ENCODE peak calls at places on chromosomes 13 and 19, in eight cellular contexts. One of them, this sample, is unnamed.

GRCh38 chr19:29841559-29842367 is 30.0 kb downstream of the CCNE1 start:
- DNase-seq in heart right ventricle: peak; percentile 15
- DNase-seq in body of pancreas: no peak
- DNase-seq in ovary: no peak
- DNase-seq in foreskin fibroblast: peak; percentile 54
- DNase-seq in brain microvascular endothelial cell: peak; percentile 47
- DNase-seq in left lung: no peak
- DNase-seq in epithelial cell of proximal tubule: no peak
- DNase-seq in this sample: peak; percentile 38

GRCh38 chr19:58499021-58499927 is 12.5 kb downstream of the SLC27A5 start:
- DNase-seq in ovary: peak; percentile 100
- DNase-seq in heart right ventricle: peak; percentile 100
- DNase-seq in epithelial cell of proximal tubule: peak; percentile 83
- DNase-seq in body of pancreas: peak; percentile 100
- DNase-seq in brain microvascular endothelial cell: peak; percentile 99
- DNase-seq in left lung: peak; percentile 100
- DNase-seq in foreskin fibroblast: peak; percentile 100
- DNase-seq in this sample: peak; percentile 99

GRCh38 chr13:83065136-83065535 is 817.1 kb downstream of the SLITRK1 start:
- DNase-seq in ovary: no peak
- DNase-seq in body of pancreas: peak; percentile 29
- DNase-seq in heart right ventricle: no peak
- DNase-seq in foreskin fibroblast: peak; percentile 72
- DNase-seq in epithelial cell of proximal tubule: peak; percentile 68
- DNase-seq in left lung: peak; percentile 32
- DNase-seq in brain microvascular endothelial cell: peak; percentile 15
- DNase-seq in this sample: peak; percentile 97

GRCh38 chr19:45368127-45368526 is 2.2 kb downstream of the ERCC2 start:
- DNase-seq in epithelial cell of proximal tubule: no peak
- DNase-seq in brain microvascular endothelial cell: no peak
- DNase-seq in body of pancreas: no peak
- DNase-seq in heart right ventricle: no peak
- DNase-seq in ovary: no peak
- DNase-seq in left lung: no peak
- DNase-seq in foreskin fibroblast: no peak
- DNase-seq in this sample: no peak

GRCh38 chr19:56840452-56841193 is at the start of the genes PEG3 and ZIM2:
- DNase-seq in heart right ventricle: peak; percentile 64
- DNase-seq in left lung: peak; percentile 39
- DNase-seq in ovary: peak; percentile 94
- DNase-seq in epithelial cell of proximal tubule: no peak
- DNase-seq in body of pancreas: peak; percentile 58
- DNase-seq in foreskin fibroblast: peak; percentile 18
- DNase-seq in brain microvascular endothelial cell: no peak
- DNase-seq in this sample: no peak

GRCh38 chr19:49541914-49542313 is 14.1 kb downstream of the RCN3 start:
- DNase-seq in body of pancreas: no peak
- DNase-seq in left lung: no peak
- DNase-seq in epithelial cell of proximal tubule: no peak
- DNase-seq in brain microvascular endothelial cell: no peak
- DNase-seq in ovary: no peak
- DNase-seq in foreskin fibroblast: no peak
- DNase-seq in heart right ventricle: no peak
- DNase-seq in this sample: no peak

GRCh38 chr13:74575729-74576125 is 441.5 kb upstream of the KLF12 start:
- DNase-seq in body of pancreas: peak; percentile 39
- DNase-seq in foreskin fibroblast: peak; percentile 83
- DNase-seq in epithelial cell of proximal tubule: no peak
- DNase-seq in left lung: peak; percentile 50
- DNase-seq in ovary: peak; percentile 77
- DNase-seq in heart right ventricle: peak; percentile 95
- DNase-seq in brain microvascular endothelial cell: peak; percentile 59
- DNase-seq in this sample: peak; percentile 50

GRCh38 chr13:30618186-30618937 is 642 bp downstream of the USPL1 start:
- DNase-seq in epithelial cell of proximal tubule: no peak
- DNase-seq in ovary: peak; percentile 44
- DNase-seq in body of pancreas: peak; percentile 25
- DNase-seq in left lung: peak; percentile 51
- DNase-seq in heart right ventricle: peak; percentile 16
- DNase-seq in brain microvascular endothelial cell: no peak
- DNase-seq in foreskin fibroblast: peak; percentile 26
- DNase-seq in this sample: no peak

GRCh38 chr13:20711301-20712044 is 8.0 kb downstream of the IL17D start:
- DNase-seq in heart right ventricle: no peak
- DNase-seq in brain microvascular endothelial cell: no peak
- DNase-seq in foreskin fibroblast: peak; percentile 23
- DNase-seq in epithelial cell of proximal tubule: no peak
- DNase-seq in ovary: no peak
- DNase-seq in left lung: no peak
- DNase-seq in body of pancreas: no peak
- DNase-seq in this sample: peak; percentile 33

GRCh38 chr19:6752257-6753177 is 13.0 kb downstream of the TRIP10 start:
- DNase-seq in heart right ventricle: no peak
- DNase-seq in brain microvascular endothelial cell: no peak
- DNase-seq in foreskin fibroblast: no peak
- DNase-seq in body of pancreas: no peak
- DNase-seq in ovary: peak; percentile 43
- DNase-seq in left lung: no peak
- DNase-seq in epithelial cell of proximal tubule: no peak
- DNase-seq in this sample: no peak
- H3K4me3 ChIP-seq in heart right ventricle: peak overlapping the region; percentile 51
- H3K4me3 ChIP-seq in brain microvascular endothelial cell: peak overlapping the region; percentile 42
- H3K4me3 ChIP-seq in foreskin fibroblast: peak overlapping the region; percentile 48
- H3K4me3 ChIP-seq in body of pancreas: no peak overlapping the region
- H3K4me3 ChIP-seq in ovary: peak overlapping the region; percentile 13
- H3K4me3 ChIP-seq in left lung: no peak overlapping the region
- H3K4me3 ChIP-seq in epithelial cell of proximal tubule: peak overlapping the region; percentile 47
- H3K4me3 ChIP-seq in this sample: no peak overlapping the region

GRCh38 chr19:39499082-39499642 is 415 bp downstream of the DLL3 start:
- DNase-seq in ovary: no peak
- DNase-seq in epithelial cell of proximal tubule: no peak
- DNase-seq in body of pancreas: no peak
- DNase-seq in left lung: no peak
- DNase-seq in heart right ventricle: no peak
- DNase-seq in brain microvascular endothelial cell: no peak
- DNase-seq in foreskin fibroblast: peak; percentile 50
- DNase-seq in this sample: no peak

GRCh38 chr19:39496063-39496462 is 2.7 kb upstream of the DLL3 start:
- DNase-seq in foreskin fibroblast: no peak
- DNase-seq in epithelial cell of proximal tubule: no peak
- DNase-seq in body of pancreas: no peak
- DNase-seq in ovary: no peak
- DNase-seq in left lung: no peak
- DNase-seq in brain microvascular endothelial cell: no peak
- DNase-seq in heart right ventricle: no peak
- DNase-seq in this sample: no peak

GRCh38 chr19:39498262-39499081 is at the start of gene DLL3:
- DNase-seq in epithelial cell of proximal tubule: no peak
- DNase-seq in foreskin fibroblast: peak; percentile 49
- DNase-seq in brain microvascular endothelial cell: peak; percentile 7
- DNase-seq in ovary: no peak
- DNase-seq in body of pancreas: no peak
- DNase-seq in left lung: no peak
- DNase-seq in heart right ventricle: no peak
- DNase-seq in this sample: no peak

GRCh38 chr19:39499932-39500331 is 1.2 kb downstream of the DLL3 start:
- DNase-seq in foreskin fibroblast: no peak
- DNase-seq in epithelial cell of proximal tubule: no peak
- DNase-seq in left lung: no peak
- DNase-seq in brain microvascular endothelial cell: no peak
- DNase-seq in ovary: no peak
- DNase-seq in body of pancreas: no peak
- DNase-seq in heart right ventricle: no peak
- DNase-seq in this sample: no peak

DNA sequence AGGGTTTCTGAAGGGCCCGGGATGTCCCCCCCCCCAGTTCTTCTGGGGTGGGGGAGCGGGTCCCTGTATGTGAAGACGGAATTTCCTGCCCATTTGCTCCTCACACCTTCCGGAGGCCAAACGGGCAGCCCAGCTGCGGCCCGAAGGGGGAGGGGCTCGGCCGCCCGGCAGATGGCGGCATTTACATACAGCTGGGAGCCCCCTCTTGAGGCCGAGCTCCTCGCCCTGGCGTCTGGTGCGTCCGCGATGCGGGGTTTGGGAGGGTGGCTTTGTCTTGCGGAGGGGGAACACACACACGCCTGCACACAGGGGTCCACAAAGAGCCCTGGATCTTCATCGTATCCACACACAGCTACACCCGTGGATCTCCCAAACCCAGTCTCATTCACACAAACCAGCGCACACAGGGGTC is 891 bp upstream of the DLL3 start:
- DNase-seq in ovary: peak; percentile 42
- DNase-seq in heart right ventricle: no peak
- DNase-seq in epithelial cell of proximal tubule: no peak
- DNase-seq in foreskin fibroblast: peak; percentile 66
- DNase-seq in brain microvascular endothelial cell: no peak
- DNase-seq in left lung: no peak
- DNase-seq in body of pancreas: peak; percentile 53
- DNase-seq in this sample: peak; percentile 42
- TF ChIP-seq CTCF in ovary: peak; percentile 6
- TF ChIP-seq CTCF in heart right ventricle: peak; percentile 36
- TF ChIP-seq CTCF in epithelial cell of proximal tubule: peak; percentile 23
- TF ChIP-seq CTCF in foreskin fibroblast: peak; percentile 20
- TF ChIP-seq CTCF in brain microvascular endothelial cell: peak; percentile 69
- TF ChIP-seq CTCF in left lung: no peak
- TF ChIP-seq CTCF in body of pancreas: peak; percentile 34
- TF ChIP-seq CTCF in this sample: peak; percentile 11

GRCh38 chr13:67094078-67094477 is 136.1 kb downstream of the PCDH9 start:
- DNase-seq in brain microvascular endothelial cell: no peak
- DNase-seq in left lung: no peak
- DNase-seq in epithelial cell of proximal tubule: no peak
- DNase-seq in foreskin fibroblast: no peak
- DNase-seq in heart right ventricle: no peak
- DNase-seq in ovary: no peak
- DNase-seq in body of pancreas: no peak
- DNase-seq in this sample: no peak

GRCh38 chr13:67096418-67096817 is 133.7 kb downstream of the PCDH9 start:
- DNase-seq in ovary: no peak
- DNase-seq in body of pancreas: no peak
- DNase-seq in epithelial cell of proximal tubule: no peak
- DNase-seq in brain microvascular endothelial cell: no peak
- DNase-seq in heart right ventricle: no peak
- DNase-seq in foreskin fibroblast: no peak
- DNase-seq in left lung: no peak
- DNase-seq in this sample: no peak

GRCh38 chr13:67097856-67098255 is 132.3 kb downstream of the PCDH9 start:
- DNase-seq in ovary: no peak
- DNase-seq in left lung: no peak
- DNase-seq in heart right ventricle: no peak
- DNase-seq in brain microvascular endothelial cell: no peak
- DNase-seq in body of pancreas: no peak
- DNase-seq in epithelial cell of proximal tubule: no peak
- DNase-seq in foreskin fibroblast: no peak
- DNase-seq in this sample: no peak

GRCh38 chr13:67094952-67095351 is 135.2 kb downstream of the PCDH9 start:
- DNase-seq in body of pancreas: no peak
- DNase-seq in foreskin fibroblast: no peak
- DNase-seq in ovary: no peak
- DNase-seq in epithelial cell of proximal tubule: no peak
- DNase-seq in left lung: no peak
- DNase-seq in brain microvascular endothelial cell: no peak
- DNase-seq in heart right ventricle: no peak
- DNase-seq in this sample: peak; percentile 53

DNA sequence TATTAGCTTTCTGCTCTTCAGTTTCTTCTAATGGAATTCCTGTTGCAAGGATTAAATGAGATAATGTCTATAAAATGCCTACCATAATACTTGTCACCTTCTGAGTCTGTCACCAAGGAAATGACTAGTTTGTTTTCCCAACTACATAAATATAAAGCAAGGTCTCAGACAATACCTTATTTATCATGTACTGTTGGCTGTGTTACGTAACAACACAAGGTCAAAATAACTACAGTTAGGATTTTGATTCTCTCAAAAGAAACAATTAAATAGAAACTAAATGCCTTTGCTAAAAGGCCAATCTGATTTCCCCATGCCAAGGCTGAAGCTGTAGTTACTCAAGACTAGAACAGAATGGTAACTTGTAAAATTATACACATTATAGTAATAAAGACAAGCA is 134.5 kb downstream of the PCDH9 start:
- DNase-seq in ovary: no peak
- DNase-seq in left lung: no peak
- DNase-seq in heart right ventricle: no peak
- DNase-seq in body of pancreas: no peak
- DNase-seq in foreskin fibroblast: no peak
- DNase-seq in epithelial cell of proximal tubule: no peak
- DNase-seq in brain microvascular endothelial cell: no peak
- DNase-seq in this sample: peak; percentile 75
- H3K4me3 ChIP-seq in ovary: no peak overlapping the region
- H3K4me3 ChIP-seq in left lung: no peak overlapping the region
- H3K4me3 ChIP-seq in heart right ventricle: no peak overlapping the region
- H3K4me3 ChIP-seq in body of pancreas: no peak overlapping the region
- H3K4me3 ChIP-seq in foreskin fibroblast: no peak overlapping the region
- H3K4me3 ChIP-seq in epithelial cell of proximal tubule: no peak overlapping the region
- H3K4me3 ChIP-seq in brain microvascular endothelial cell: no peak overlapping the region
- H3K4me3 ChIP-seq in this sample: no peak overlapping the region

GRCh38 chr13:111397202-111397880 is 76.9 kb downstream of the TEX29 start:
- DNase-seq in brain microvascular endothelial cell: no peak
- DNase-seq in body of pancreas: no peak
- DNase-seq in left lung: no peak
- DNase-seq in heart right ventricle: no peak
- DNase-seq in foreskin fibroblast: no peak
- DNase-seq in ovary: no peak
- DNase-seq in epithelial cell of proximal tubule: no peak
- DNase-seq in this sample: no peak

GRCh38 chr13:111399334-111399733 is 78.9 kb downstream of the TEX29 start:
- DNase-seq in left lung: no peak
- DNase-seq in brain microvascular endothelial cell: no peak
- DNase-seq in epithelial cell of proximal tubule: no peak
- DNase-seq in foreskin fibroblast: no peak
- DNase-seq in ovary: no peak
- DNase-seq in body of pancreas: no peak
- DNase-seq in heart right ventricle: no peak
- DNase-seq in this sample: no peak

GRCh38 chr13:111398196-111398595 is 77.8 kb downstream of the TEX29 start:
- DNase-seq in brain microvascular endothelial cell: no peak
- DNase-seq in epithelial cell of proximal tubule: no peak
- DNase-seq in foreskin fibroblast: no peak
- DNase-seq in heart right ventricle: no peak
- DNase-seq in left lung: no peak
- DNase-seq in ovary: no peak
- DNase-seq in body of pancreas: no peak
- DNase-seq in this sample: no peak

GRCh38 chr13:111399776-111400505 is 79.5 kb downstream of the TEX29 start:
- DNase-seq in heart right ventricle: no peak
- DNase-seq in body of pancreas: no peak
- DNase-seq in brain microvascular endothelial cell: no peak
- DNase-seq in ovary: no peak
- DNase-seq in epithelial cell of proximal tubule: no peak
- DNase-seq in foreskin fibroblast: no peak
- DNase-seq in left lung: no peak
- DNase-seq in this sample: no peak

GRCh38 chr13:111398715-111399299 is 78.4 kb downstream of the TEX29 start:
- DNase-seq in left lung: no peak
- DNase-seq in body of pancreas: no peak
- DNase-seq in foreskin fibroblast: peak; percentile 5
- DNase-seq in ovary: no peak
- DNase-seq in epithelial cell of proximal tubule: no peak
- DNase-seq in heart right ventricle: no peak
- DNase-seq in brain microvascular endothelial cell: no peak
- DNase-seq in this sample: no peak
- TF ChIP-seq CTCF in left lung: no peak
- TF ChIP-seq CTCF in body of pancreas: no peak
- TF ChIP-seq CTCF in foreskin fibroblast: peak; percentile 36
- TF ChIP-seq CTCF in ovary: no peak
- TF ChIP-seq CTCF in epithelial cell of proximal tubule: no peak
- TF ChIP-seq CTCF in heart right ventricle: no peak
- TF ChIP-seq CTCF in brain microvascular endothelial cell: no peak
- TF ChIP-seq CTCF in this sample: no peak